ENCODE peak calls at places on chromosome 13, in six cellular contexts. One of them, this sample, is unnamed.

GRCh38 chr13:79973533-79973963 is 367.4 kb downstream of the SPRY2 start:
- DNase-seq in AG20443: no peak
- DNase-seq in cardiac fibroblast: no peak
- DNase-seq in Right ventricle myocardium superior: peak
- DNase-seq in NCI-H1436 treated with DMSO at 0.1 percent for 48 hours: no peak
- DNase-seq in kidney tubule cell: no peak
- DNase-seq in this sample: no peak

GRCh38 chr13:114101325-114101821 is 31.1 kb downstream of the RASA3 start:
- DNase-seq in AG20443: peak
- DNase-seq in NCI-H1436 treated with DMSO at 0.1 percent for 48 hours: no peak
- DNase-seq in Right ventricle myocardium superior: peak
- DNase-seq in cardiac fibroblast: peak
- DNase-seq in kidney tubule cell: no peak
- DNase-seq in this sample: no peak

GRCh38 chr13:37656247-37656940 is 57.8 kb upstream of the POSTN start:
- DNase-seq in NCI-H1436 treated with DMSO at 0.1 percent for 48 hours: no peak
- DNase-seq in cardiac fibroblast: peak
- DNase-seq in AG20443: peak
- DNase-seq in kidney tubule cell: peak
- DNase-seq in Right ventricle myocardium superior: no peak
- DNase-seq in this sample: no peak

GRCh38 chr13:67230243-67230773 is at the start of gene PCDH9:
- DNase-seq in kidney tubule cell: peak
- DNase-seq in NCI-H1436 treated with DMSO at 0.1 percent for 48 hours: peak
- DNase-seq in cardiac fibroblast: peak
- DNase-seq in AG20443: peak
- DNase-seq in Right ventricle myocardium superior: peak
- DNase-seq in this sample: peak

GRCh38 chr13:79481685-79482052 is 714 bp downstream of the NDFIP2 start:
- DNase-seq in NCI-H1436 treated with DMSO at 0.1 percent for 48 hours: no peak
- DNase-seq in AG20443: no peak
- DNase-seq in kidney tubule cell: peak
- DNase-seq in Right ventricle myocardium superior: no peak
- DNase-seq in cardiac fibroblast: no peak
- DNase-seq in this sample: no peak

GRCh38 chr13:75357576-75358295 is 124.2 kb downstream of the TBC1D4 start:
- DNase-seq in cardiac fibroblast: peak
- DNase-seq in NCI-H1436 treated with DMSO at 0.1 percent for 48 hours: peak
- DNase-seq in Right ventricle myocardium superior: no peak
- DNase-seq in AG20443: peak
- DNase-seq in kidney tubule cell: peak
- DNase-seq in this sample: no peak

GRCh38 chr13:113853518-113854237 is 10.2 kb downstream of the GAS6 start:
- DNase-seq in kidney tubule cell: no peak
- DNase-seq in NCI-H1436 treated with DMSO at 0.1 percent for 48 hours: no peak
- DNase-seq in cardiac fibroblast: peak
- DNase-seq in Right ventricle myocardium superior: no peak
- DNase-seq in AG20443: no peak
- DNase-seq in this sample: no peak

GRCh38 chr13:49213539-49213938 is 6.6 kb upstream of the MLNR start:
- DNase-seq in cardiac fibroblast: no peak
- DNase-seq in AG20443: no peak
- DNase-seq in NCI-H1436 treated with DMSO at 0.1 percent for 48 hours: no peak
- DNase-seq in Right ventricle myocardium superior: no peak
- DNase-seq in kidney tubule cell: no peak
- DNase-seq in this sample: no peak

GRCh38 chr13:114134111-114134943 is 1.9 kb upstream of the RASA3 start:
- DNase-seq in NCI-H1436 treated with DMSO at 0.1 percent for 48 hours: no peak
- DNase-seq in Right ventricle myocardium superior: no peak
- DNase-seq in cardiac fibroblast: no peak
- DNase-seq in kidney tubule cell: peak
- DNase-seq in AG20443: no peak
- DNase-seq in this sample: no peak

GRCh38 chr13:113751491-113751890 is 7.5 kb upstream of the TMEM255B start:
- DNase-seq in AG20443: no peak
- DNase-seq in Right ventricle myocardium superior: no peak
- DNase-seq in kidney tubule cell: no peak
- DNase-seq in cardiac fibroblast: no peak
- DNase-seq in NCI-H1436 treated with DMSO at 0.1 percent for 48 hours: no peak
- DNase-seq in this sample: no peak

GRCh38 chr13:82758056-82758455 is 1124.2 kb downstream of the SLITRK1 start:
- DNase-seq in NCI-H1436 treated with DMSO at 0.1 percent for 48 hours: no peak
- DNase-seq in cardiac fibroblast: peak
- DNase-seq in AG20443: peak
- DNase-seq in kidney tubule cell: peak
- DNase-seq in Right ventricle myocardium superior: no peak
- DNase-seq in this sample: no peak

GRCh38 chr13:37118002-37118401 is 12.5 kb upstream of the CSNK1A1L start:
- DNase-seq in Right ventricle myocardium superior: peak
- DNase-seq in kidney tubule cell: no peak
- DNase-seq in cardiac fibroblast: peak
- DNase-seq in AG20443: no peak
- DNase-seq in NCI-H1436 treated with DMSO at 0.1 percent for 48 hours: no peak
- DNase-seq in this sample: no peak

GRCh38 chr13:103815619-103816018 is 749.4 kb upstream of the SLC10A2 start:
- DNase-seq in NCI-H1436 treated with DMSO at 0.1 percent for 48 hours: no peak
- DNase-seq in cardiac fibroblast: no peak
- DNase-seq in kidney tubule cell: peak
- DNase-seq in AG20443: no peak
- DNase-seq in Right ventricle myocardium superior: no peak
- DNase-seq in this sample: no peak

GRCh38 chr13:40116008-40116407 is 460.5 kb downstream of the COG6 start:
- DNase-seq in AG20443: peak
- DNase-seq in NCI-H1436 treated with DMSO at 0.1 percent for 48 hours: no peak
- DNase-seq in kidney tubule cell: peak
- DNase-seq in cardiac fibroblast: peak
- DNase-seq in Right ventricle myocardium superior: no peak
- DNase-seq in this sample: no peak

GRCh38 chr13:87052731-87053130 is 618.4 kb upstream of the SLITRK5 start:
- DNase-seq in Right ventricle myocardium superior: no peak
- DNase-seq in cardiac fibroblast: no peak
- DNase-seq in AG20443: no peak
- DNase-seq in kidney tubule cell: no peak
- DNase-seq in NCI-H1436 treated with DMSO at 0.1 percent for 48 hours: no peak
- DNase-seq in this sample: no peak

GRCh38 chr13:21338651-21339278 is 120.3 kb downstream of the ZDHHC20 start:
- DNase-seq in NCI-H1436 treated with DMSO at 0.1 percent for 48 hours: no peak
- DNase-seq in kidney tubule cell: no peak
- DNase-seq in Right ventricle myocardium superior: no peak
- DNase-seq in AG20443: no peak
- DNase-seq in cardiac fibroblast: no peak
- DNase-seq in this sample: no peak

GRCh38 chr13:25796474-25796873 is 255.3 kb downstream of the SHISA2 start:
- DNase-seq in Right ventricle myocardium superior: no peak
- DNase-seq in cardiac fibroblast: no peak
- DNase-seq in AG20443: no peak
- DNase-seq in NCI-H1436 treated with DMSO at 0.1 percent for 48 hours: no peak
- DNase-seq in kidney tubule cell: no peak
- DNase-seq in this sample: no peak

GRCh38 chr13:80630685-80631121 is 289.8 kb upstream of the SPRY2 start:
- DNase-seq in Right ventricle myocardium superior: no peak
- DNase-seq in NCI-H1436 treated with DMSO at 0.1 percent for 48 hours: no peak
- DNase-seq in AG20443: no peak
- DNase-seq in cardiac fibroblast: peak
- DNase-seq in kidney tubule cell: no peak
- DNase-seq in this sample: no peak

GRCh38 chr13:40534456-40534855 is 132.0 kb downstream of the FOXO1 start:
- DNase-seq in cardiac fibroblast: no peak
- DNase-seq in Right ventricle myocardium superior: no peak
- DNase-seq in AG20443: no peak
- DNase-seq in kidney tubule cell: no peak
- DNase-seq in NCI-H1436 treated with DMSO at 0.1 percent for 48 hours: no peak
- DNase-seq in this sample: no peak

GRCh38 chr13:38542601-38543000 is 144.3 kb upstream of the FREM2 start:
- DNase-seq in cardiac fibroblast: no peak
- DNase-seq in kidney tubule cell: peak
- DNase-seq in NCI-H1436 treated with DMSO at 0.1 percent for 48 hours: no peak
- DNase-seq in AG20443: no peak
- DNase-seq in Right ventricle myocardium superior: no peak
- DNase-seq in this sample: no peak